ENCODE peak calls at places on chromosomes 5 and 9, in six cellular contexts. A is progenitor cell of endocrine pancreas, G is bronchial epithelial cell, R is fibroblast of mammary gland, X is lower lobe of right lung, Z is fibroblast of pulmonary artery. P is an unnamed sample.

GRCh38 chr5:67272453-67273130 is 76.0 kb upstream of the CD180 start:
- DNase-seq in Z (no peak), A (no peak), R (peak), G (no peak), X (no peak), P (no peak)

GRCh38 chr5:66849803-66850202 is 253.6 kb downstream of the MAST4 start:
- DNase-seq in G (peak), A (no peak), Z (peak), R (peak), X (no peak), P (no peak)

GRCh38 chr5:112385566-112385965 is 33.5 kb downstream of the EPB41L4A start:
- DNase-seq in G (no peak), R (no peak), A (no peak), X (no peak), Z (no peak), P (no peak)

GRCh38 chr9:96514108-96514824 is 64.3 kb downstream of the HABP4 start:
- DNase-seq in G (peak), Z (peak), X (no peak), A (no peak), R (peak), P (no peak)

GRCh38 chr5:142515036-142515435 is 170.9 kb downstream of the FGF1 start:
- DNase-seq in A (no peak), Z (peak), G (no peak), R (peak), X (no peak), P (no peak)

GRCh38 chr9:87973122-87973521 is 1.2 kb downstream of the CDK20 start:
- DNase-seq in Z (no peak), G (no peak), R (no peak), X (no peak), A (no peak), P (no peak)

GRCh38 chr9:97510797-97511761 is 9.6 kb downstream of the TMOD1 start:
- DNase-seq in G (peak), R (peak), Z (peak), A (no peak), X (no peak), P (no peak)

GRCh38 chr5:31944683-31945445 is 229.3 kb downstream of the GOLPH3 start:
- DNase-seq in R (no peak), A (no peak), X (no peak), Z (no peak), G (no peak), P (no peak)

GRCh38 chr5:133848306-133848924 is 120.0 kb downstream of the C5orf15 start:
- DNase-seq in G (peak), X (no peak), R (no peak), Z (no peak), A (no peak), P (no peak)

GRCh38 chr5:65395526-65396155 is 86.1 kb downstream of the ADAMTS6 start:
- DNase-seq in A (no peak), R (peak), Z (peak), G (peak), X (no peak), P (no peak)

GRCh38 chr5:10607666-10608442 is 44.0 kb downstream of the ANKRD33B start:
- DNase-seq in G (no peak), X (peak), R (peak), Z (peak), A (no peak), P (peak)

GRCh38 chr9:15505927-15506326 is 4.8 kb downstream of the PSIP1 start:
- DNase-seq in G (no peak), A (no peak), X (no peak), R (no peak), Z (no peak), P (no peak)

GRCh38 chr5:170097934-170098333 is 7.8 kb upstream of the FOXI1 start:
- DNase-seq in Z (no peak), G (no peak), A (no peak), R (no peak), X (no peak), P (no peak)

GRCh38 chr5:127060470-127060985 is 12.8 kb downstream of the C5orf63 start:
- DNase-seq in G (no peak), A (no peak), Z (no peak), R (peak), X (no peak), P (no peak)

GRCh38 chr5:81021951-81022687 is 62.0 kb downstream of the RASGRF2 start:
- DNase-seq in R (peak), G (no peak), X (no peak), Z (no peak), A (no peak), P (no peak)

GRCh38 chr5:177427211-177427822 is 841 bp downstream of the GRK6 start:
- DNase-seq in X (no peak), R (no peak), Z (no peak), G (no peak), A (no peak), P (no peak)

GRCh38 chr5:77339491-77339890 is 129.0 kb downstream of the PDE8B start:
- DNase-seq in X (no peak), Z (no peak), G (no peak), R (no peak), A (no peak), P (no peak)

GRCh38 chr5:157072508-157072907 is 13.6 kb upstream of the HAVCR1 start:
- DNase-seq in X (no peak), Z (no peak), G (no peak), A (no peak), R (no peak), P (no peak)

GRCh38 chr9:22512495-22512894 is 65.9 kb downstream of the DMRTA1 start:
- DNase-seq in R (no peak), X (no peak), A (no peak), G (no peak), Z (no peak), P (no peak)

GRCh38 chr5:16082982-16083381 is 96.6 kb downstream of the MARCHF11 start:
- DNase-seq in X (no peak), R (no peak), G (no peak), A (no peak), Z (no peak), P (no peak)

GRCh38 chr5:80884851-80885697 is 75.1 kb upstream of the RASGRF2 start:
- DNase-seq in A (no peak), X (no peak), R (peak), G (peak), Z (no peak), P (no peak)

GRCh38 chr5:141182248-141182647 is at the start of gene PCDHB16:
- DNase-seq in X (no peak), G (no peak), A (no peak), R (peak), Z (peak), P (no peak)

GRCh38 chr9:14037331-14037730 is 276.6 kb downstream of the NFIB start:
- DNase-seq in X (no peak), R (no peak), Z (no peak), A (no peak), G (peak), P (no peak)

GRCh38 chr5:172910828-172911627 is 48.2 kb upstream of the RPL26L1 start:
- DNase-seq in Z (peak), R (peak), G (peak), X (peak), A (no peak), P (peak)

GRCh38 chr9:133587466-133587865 is 21.7 kb downstream of the FAM163B start:
- DNase-seq in R (no peak), Z (no peak), A (no peak), X (no peak), G (no peak), P (no peak)

GRCh38 chr9:76216161-76216649 is 178.0 kb downstream of the RFK start:
- DNase-seq in G (peak), X (no peak), Z (peak), A (no peak), R (peak), P (no peak)

GRCh38 chr9:121199921-121200320 is 1.7 kb downstream of the RAB14 start:
- DNase-seq in R (no peak), Z (no peak), G (peak), A (no peak), X (no peak), P (no peak)

GRCh38 chr5:170745481-170746061 is 38.0 kb upstream of the GABRP start:
- DNase-seq in X (peak), A (no peak), R (no peak), G (no peak), Z (no peak), P (no peak)

GRCh38 chr9:125241000-125241862 is at the start of gene HSPA5:
- DNase-seq in Z (peak), A (peak), R (peak), X (peak), G (peak), P (peak)
- TF ChIP-seq CTCF in Z (peak), A (peak), R (no peak), X (peak), G (peak), P (no peak)

GRCh38 chr9:132214027-132214622 is 52.3 kb downstream of the NTNG2 start:
- DNase-seq in A (peak), R (peak), X (peak), Z (peak), G (peak), P (no peak)
- TF ChIP-seq CTCF in A (peak), R (no peak), X (no peak), Z (no peak), G (no peak), P (no peak)

GRCh38 chr9:113156880-113157279 is 6.1 kb downstream of the SLC31A2 start:
- DNase-seq in G (no peak), X (no peak), R (no peak), Z (no peak), A (no peak), P (no peak)
- TF ChIP-seq CTCF in G (no peak), X (no peak), R (no peak), Z (no peak), A (no peak), P (no peak)

GRCh38 chr5:109825450-109825849 is 135.7 kb downstream of the MAN2A1 start:
- DNase-seq in R (no peak), Z (peak), G (peak), X (no peak), A (no peak), P (no peak)
- TF ChIP-seq CTCF in R (no peak), Z (no peak), G (no peak), X (no peak), A (no peak), P (no peak)

DNA sequence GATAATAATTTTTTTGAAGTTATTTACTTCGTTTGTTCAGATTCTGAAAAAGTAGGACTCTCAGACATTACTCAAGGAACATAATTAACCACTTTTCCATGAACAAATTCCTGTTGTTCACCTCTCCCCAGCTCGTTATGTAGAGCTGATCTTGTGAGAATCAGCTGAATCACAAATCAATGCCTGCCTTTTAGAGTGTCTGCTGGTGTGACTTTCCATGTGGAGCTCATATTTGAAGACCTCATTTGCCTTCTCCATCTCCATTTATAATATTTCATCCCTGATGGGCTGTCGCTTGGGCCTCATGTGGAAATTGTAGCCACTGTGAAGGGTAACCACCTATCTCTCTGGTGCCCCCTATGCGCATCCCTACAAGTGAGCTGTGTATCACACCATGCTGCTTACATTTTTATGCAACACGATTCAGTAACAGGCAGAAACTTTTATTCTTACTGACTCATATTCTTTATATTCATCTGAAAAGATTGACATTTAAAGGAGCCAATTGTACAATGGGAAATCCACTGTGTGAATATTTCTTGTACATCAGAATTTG is 111.3 kb downstream of the STK32A start:
- DNase-seq in Z (no peak), X (no peak), R (peak), A (no peak), G (no peak), P (no peak)
- TF ChIP-seq CTCF in Z (peak), X (no peak), R (no peak), A (no peak), G (no peak), P (no peak)